ENCODE peak calls at places on chromosomes 6 and 20, in seven cellular contexts. I, J, D, L, B, K and M are unnamed samples.

GRCh38 chr6:128600397-128600951 is 80.1 kb upstream of the PTPRK start:
- DNase-seq in I (no peak), J (peak), D (no peak), L (peak), B (no peak), K (peak), M (peak)

GRCh38 chr20:33947709-33948295 is 45.9 kb upstream of the RALY start:
- DNase-seq in I (peak), J (peak), D (peak), L (peak), B (peak), K (peak), M (peak)

GRCh38 chr20:64176548-64177419 is 12.5 kb downstream of the MYT1 start:
- DNase-seq in I (no peak), J (peak), D (no peak), L (no peak), B (no peak), K (no peak), M (no peak)

GRCh38 chr6:100426241-100426640 is 38.5 kb downstream of the SIM1 start:
- DNase-seq in I (no peak), J (no peak), D (no peak), L (no peak), B (no peak), K (no peak), M (no peak)

GRCh38 chr6:127022297-127022696 is 96.2 kb upstream of the RSPO3 start:
- DNase-seq in I (no peak), J (no peak), D (no peak), L (no peak), B (no peak), K (peak), M (peak)

GRCh38 chr6:31791324-31792089 is 4.0 kb downstream of the VARS1 start:
- DNase-seq in I (peak), J (peak), D (no peak), L (peak), B (peak), K (peak), M (peak)

GRCh38 chr6:2857580-2858337 is 16.1 kb upstream of the SERPINB1 start:
- DNase-seq in I (no peak), J (no peak), D (peak), L (peak), B (no peak), K (peak), M (no peak)

GRCh38 chr6:27591660-27592059 is 118.8 kb upstream of the ZNF184 start:
- DNase-seq in I (peak), J (peak), D (no peak), L (peak), B (peak), K (peak), M (peak)

GRCh38 chr6:39152247-39152646 is 37.3 kb upstream of the SAYSD1 start:
- DNase-seq in I (no peak), J (no peak), D (no peak), L (no peak), B (no peak), K (no peak), M (no peak)

GRCh38 chr6:18289283-18289682 is 25.0 kb upstream of the DEK start:
- DNase-seq in I (no peak), J (no peak), D (no peak), L (no peak), B (no peak), K (no peak), M (no peak)

GRCh38 chr6:25312703-25313102 is 33.5 kb downstream of the CARMIL1 start:
- DNase-seq in I (no peak), J (no peak), D (peak), L (peak), B (no peak), K (peak), M (peak)

GRCh38 chr6:37077459-37078296 is 72.2 kb downstream of the FGD2 start:
- DNase-seq in I (peak), J (peak), D (no peak), L (peak), B (peak), K (peak), M (peak)

GRCh38 chr6:17032595-17033591 is 69.0 kb upstream of the STMND1 start:
- DNase-seq in I (no peak), J (no peak), D (no peak), L (peak), B (no peak), K (peak), M (peak)

GRCh38 chr20:44138859-44139258 is 48.1 kb downstream of the JPH2 start:
- DNase-seq in I (no peak), J (no peak), D (no peak), L (no peak), B (no peak), K (no peak), M (no peak)

GRCh38 chr20:38973546-38974120 is 11.5 kb downstream of the DHX35 start:
- DNase-seq in I (no peak), J (no peak), D (no peak), L (peak), B (no peak), K (no peak), M (peak)

GRCh38 chr6:68317366-68317765 is 317.7 kb upstream of the ADGRB3 start:
- DNase-seq in I (no peak), J (no peak), D (no peak), L (no peak), B (no peak), K (no peak), M (no peak)

GRCh38 chr6:111696814-111697213 is 91.1 kb upstream of the TRAF3IP2 start:
- DNase-seq in I (no peak), J (no peak), D (no peak), L (no peak), B (no peak), K (no peak), M (no peak)

GRCh38 chr6:138310294-138310693 is 67.4 kb upstream of the SMIM28 start:
- DNase-seq in I (no peak), J (no peak), D (no peak), L (no peak), B (no peak), K (peak), M (no peak)

GRCh38 chr6:6006428-6007310 is at the start of gene NRN1:
- DNase-seq in I (peak), J (peak), D (no peak), L (no peak), B (peak), K (no peak), M (peak)

GRCh38 chr6:34090495-34090894 is 55.4 kb downstream of the GRM4 start:
- DNase-seq in I (no peak), J (no peak), D (no peak), L (no peak), B (no peak), K (no peak), M (no peak)

GRCh38 chr6:33416386-33417126 is 1.4 kb downstream of the CUTA start:
- DNase-seq in I (no peak), J (no peak), D (no peak), L (no peak), B (no peak), K (no peak), M (peak)

GRCh38 chr6:52049252-52050050 is 38.0 kb downstream of the PKHD1 start:
- DNase-seq in I (peak), J (peak), D (peak), L (peak), B (no peak), K (peak), M (peak)

GRCh38 chr6:24797596-24798216 is 1.0 kb downstream of the ARMH2 start:
- DNase-seq in I (no peak), J (peak), D (no peak), L (peak), B (no peak), K (no peak), M (no peak)

GRCh38 chr6:138372711-138373463 is 4.8 kb upstream of the SMIM28 start:
- DNase-seq in I (no peak), J (no peak), D (no peak), L (peak), B (no peak), K (no peak), M (peak)

GRCh38 chr6:54846857-54847721 is 518 bp downstream of the FAM83B start:
- DNase-seq in I (peak), J (peak), D (no peak), L (no peak), B (peak), K (peak), M (no peak)

GRCh38 chr6:16769131-16769985 is 8.1 kb upstream of the ATXN1 start:
- DNase-seq in I (no peak), J (peak), D (peak), L (peak), B (no peak), K (peak), M (peak)

GRCh38 chr6:16762265-16762546 is 946 bp upstream of the ATXN1 start:
- DNase-seq in I (no peak), J (peak), D (no peak), L (peak), B (no peak), K (no peak), M (peak)

DNA sequence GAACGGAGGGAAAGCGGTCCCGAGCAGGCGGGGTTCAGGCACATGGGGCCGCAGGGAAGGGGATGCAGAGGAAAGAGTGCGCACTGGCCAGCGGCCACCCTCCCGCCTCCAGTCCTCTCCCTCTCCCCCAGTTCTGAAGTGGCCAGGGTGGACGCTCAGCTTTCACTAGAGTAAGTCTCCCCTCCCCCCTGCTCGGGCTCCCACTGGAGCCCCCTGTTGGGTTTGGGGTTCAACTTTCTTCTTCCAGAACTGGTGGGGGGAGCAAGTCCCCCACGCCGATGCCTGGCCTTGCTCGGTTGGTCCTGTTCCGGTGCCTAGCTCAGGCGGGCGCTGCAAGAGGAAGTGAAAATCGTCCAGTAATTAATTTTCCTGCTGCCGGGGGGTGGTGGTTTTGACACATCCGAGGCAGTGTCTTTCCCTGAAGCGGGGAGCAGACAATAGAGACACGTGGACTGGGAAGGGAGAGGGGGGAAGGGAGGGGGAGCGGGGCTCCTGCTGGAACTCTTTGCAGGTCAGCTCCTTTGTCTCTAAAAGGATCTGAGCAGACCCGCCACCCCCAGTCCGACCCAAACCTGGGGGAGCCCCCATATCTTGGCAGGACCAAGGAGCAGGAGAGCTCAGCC is 824 bp upstream of the SCRT2 start:
- DNase-seq in I (peak), J (peak), D (no peak), L (no peak), B (peak), K (no peak), M (no peak)
- H2AFZ ChIP-seq in I (no peak), J (peak), D (no peak), L (no peak), B (peak), K (no peak), M (no peak)

GRCh38 chr6:4420160-4420865 is 284.9 kb upstream of the ECI2 start:
- DNase-seq in I (no peak), J (no peak), D (no peak), L (no peak), B (no peak), K (no peak), M (no peak)
- H2AFZ ChIP-seq in I (no peak), J (peak), D (peak), L (no peak), B (peak), K (no peak), M (no peak)

DNA sequence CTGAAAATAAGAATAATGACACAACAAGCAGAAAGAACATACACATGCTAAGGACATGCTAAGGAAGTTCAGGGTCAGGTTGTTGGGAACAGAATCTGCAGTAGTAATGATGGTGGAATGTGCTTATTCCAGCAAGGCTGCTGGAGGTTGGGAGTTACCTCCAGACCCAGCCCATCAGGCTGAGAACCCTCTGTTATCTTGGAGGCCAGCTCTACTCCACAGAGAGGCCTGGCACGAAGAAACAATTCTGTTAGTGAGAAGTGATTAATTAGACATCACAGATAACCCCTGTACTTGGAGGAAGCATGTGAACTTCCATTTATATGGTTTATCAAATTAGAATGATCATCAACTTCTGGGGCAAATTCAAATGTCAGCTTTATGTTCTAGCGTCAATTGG is 22.1 kb upstream of the ARHGAP18 start:
- DNase-seq in I (no peak), J (no peak), D (no peak), L (peak), B (no peak), K (no peak), M (peak)
- H2AFZ ChIP-seq in I (no peak), J (no peak), D (peak), L (peak), B (no peak), K (peak), M (peak)

GRCh38 chr20:25293507-25293906 is 45.6 kb downstream of the PYGB start:
- DNase-seq in I (no peak), J (no peak), D (no peak), L (no peak), B (no peak), K (no peak), M (no peak)

GRCh38 chr20:25295386-25296093 is 47.7 kb downstream of the PYGB start:
- DNase-seq in I (no peak), J (peak), D (no peak), L (no peak), B (no peak), K (no peak), M (peak)

GRCh38 chr20:25296094-25297093 is 48.5 kb downstream of the PYGB start:
- DNase-seq in I (peak), J (peak), D (no peak), L (no peak), B (no peak), K (peak), M (peak)

GRCh38 chr20:25293910-25294458 is 46.1 kb downstream of the PYGB start:
- DNase-seq in I (no peak), J (no peak), D (no peak), L (no peak), B (no peak), K (no peak), M (no peak)

GRCh38 chr20:25294459-25295385 is 46.8 kb downstream of the PYGB start:
- DNase-seq in I (peak), J (peak), D (peak), L (peak), B (peak), K (peak), M (peak)
- H2AFZ ChIP-seq in I (no peak), J (no peak), D (no peak), L (no peak), B (no peak), K (no peak), M (no peak)

DNA sequence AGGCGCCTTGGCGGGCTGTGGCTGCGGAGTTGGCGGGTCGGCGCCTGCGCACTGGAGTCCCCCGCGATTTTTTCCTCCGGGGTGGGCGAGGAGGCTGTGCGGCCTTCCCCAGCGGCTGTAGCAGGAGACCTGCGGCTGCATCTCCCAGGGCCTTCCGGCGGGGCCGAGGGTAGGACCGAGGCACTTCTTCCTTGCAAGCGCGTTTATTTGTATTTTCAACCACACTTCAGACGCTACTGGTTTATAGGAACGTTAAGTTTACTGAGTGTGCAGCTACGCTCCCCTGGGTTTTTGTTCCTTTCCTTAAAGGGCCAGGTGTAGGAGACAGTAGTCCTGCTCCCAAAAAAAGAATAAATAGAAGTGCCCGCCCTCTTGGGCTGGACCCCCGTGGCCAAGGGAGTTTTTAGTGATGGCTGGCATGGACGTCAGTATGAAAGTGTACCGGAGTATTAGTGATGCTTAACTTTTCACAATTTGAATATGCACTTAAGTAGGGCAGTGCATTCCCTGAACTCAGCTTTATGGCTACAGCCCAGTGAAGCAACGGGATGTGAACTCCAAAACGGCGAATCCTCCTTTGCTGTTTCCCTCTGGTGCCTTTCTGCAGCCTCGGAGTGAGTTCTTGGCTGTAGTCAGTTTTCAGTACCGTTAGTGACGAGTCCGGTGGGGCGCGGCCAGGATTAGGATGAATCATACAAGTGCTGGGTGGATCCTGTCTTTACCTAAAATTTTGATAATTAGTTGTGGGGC is 971 bp upstream of the FBXO5 start:
- DNase-seq in I (peak), J (peak), D (peak), L (peak), B (peak), K (peak), M (peak)
- H2AFZ ChIP-seq in I (peak), J (peak), D (peak), L (no peak), B (peak), K (peak), M (peak)

GRCh38 chr6:140602843-140603242 is 1228.4 kb upstream of the CITED2 start:
- DNase-seq in I (no peak), J (no peak), D (no peak), L (peak), B (no peak), K (no peak), M (peak)

GRCh38 chr6:140602431-140602836 is 1228.0 kb upstream of the CITED2 start:
- DNase-seq in I (no peak), J (no peak), D (no peak), L (peak), B (no peak), K (no peak), M (no peak)

GRCh38 chr6:140597181-140597580 is 1222.7 kb upstream of the CITED2 start:
- DNase-seq in I (no peak), J (no peak), D (no peak), L (peak), B (no peak), K (no peak), M (no peak)

DNA sequence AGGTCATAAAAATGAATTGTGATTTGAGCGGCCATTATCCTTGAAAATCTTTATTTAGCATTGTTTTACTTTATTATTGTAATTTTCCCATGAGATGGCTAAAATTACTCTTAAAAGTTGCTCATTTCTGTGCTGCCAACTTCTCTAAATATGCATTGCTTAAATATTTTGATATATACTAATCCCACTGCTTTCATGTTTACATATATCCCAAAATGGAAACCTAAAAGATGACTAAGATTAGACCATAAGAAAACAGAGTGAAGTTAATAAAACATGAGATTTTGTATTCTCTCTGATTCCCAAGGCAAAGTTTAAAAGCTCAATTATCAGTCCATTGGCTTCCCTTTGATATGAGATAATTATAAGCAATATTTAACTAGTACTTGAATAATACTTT is 1227.0 kb upstream of the CITED2 start:
- DNase-seq in I (no peak), J (no peak), D (no peak), L (peak), B (no peak), K (no peak), M (no peak)
- H2AFZ ChIP-seq in I (no peak), J (no peak), D (no peak), L (no peak), B (no peak), K (no peak), M (peak)